ENCODE peak calls at places on chromosome 9, in ten cellular contexts. One of them, this sample, is unnamed.

GRCh38 chr9:33049680-33050361 is 24.7 kb downstream of the DNAJA1 start:
- DNase-seq in upper lobe of left lung: no peak
- DNase-seq in HepG2: no peak
- DNase-seq in A549: no peak
- DNase-seq in sigmoid colon: no peak
- DNase-seq in body of pancreas: no peak
- DNase-seq in prostate gland: no peak
- DNase-seq in breast epithelium: no peak
- DNase-seq in transverse colon: no peak
- DNase-seq in HCT116: no peak
- DNase-seq in this sample: no peak

GRCh38 chr9:86700601-86701000 is 246.7 kb downstream of the GAS1 start:
- DNase-seq in HepG2: no peak
- DNase-seq in sigmoid colon: no peak
- DNase-seq in body of pancreas: peak; percentile 80
- DNase-seq in breast epithelium: peak; percentile 48
- DNase-seq in prostate gland: peak; percentile 12
- DNase-seq in A549: no peak
- DNase-seq in upper lobe of left lung: no peak
- DNase-seq in transverse colon: peak; percentile 12
- DNase-seq in HCT116: no peak
- DNase-seq in this sample: no peak

GRCh38 chr9:97382099-97382718 is 29.7 kb upstream of the TDRD7 start:
- DNase-seq in upper lobe of left lung: no peak
- DNase-seq in HCT116: no peak
- DNase-seq in prostate gland: no peak
- DNase-seq in sigmoid colon: no peak
- DNase-seq in body of pancreas: no peak
- DNase-seq in breast epithelium: no peak
- DNase-seq in HepG2: peak; percentile 91
- DNase-seq in transverse colon: no peak
- DNase-seq in A549: no peak
- DNase-seq in this sample: no peak

GRCh38 chr9:129888809-129889460 is 53.7 kb downstream of the USP20 start:
- DNase-seq in HepG2: no peak
- DNase-seq in sigmoid colon: no peak
- DNase-seq in body of pancreas: no peak
- DNase-seq in A549: no peak
- DNase-seq in upper lobe of left lung: no peak
- DNase-seq in transverse colon: no peak
- DNase-seq in prostate gland: no peak
- DNase-seq in breast epithelium: no peak
- DNase-seq in HCT116: no peak
- DNase-seq in this sample: no peak

GRCh38 chr9:128689820-128690683 is 1.0 kb downstream of the SET start:
- DNase-seq in transverse colon: peak; percentile 46
- DNase-seq in HepG2: no peak
- DNase-seq in A549: peak; percentile 56
- DNase-seq in body of pancreas: peak; percentile 54
- DNase-seq in prostate gland: peak; percentile 38
- DNase-seq in sigmoid colon: peak; percentile 76
- DNase-seq in upper lobe of left lung: no peak
- DNase-seq in HCT116: no peak
- DNase-seq in breast epithelium: no peak
- DNase-seq in this sample: peak; percentile 15

GRCh38 chr9:70802206-70802605 is 319.2 kb downstream of the TRPM3 start:
- DNase-seq in HCT116: no peak
- DNase-seq in A549: no peak
- DNase-seq in breast epithelium: no peak
- DNase-seq in sigmoid colon: no peak
- DNase-seq in upper lobe of left lung: no peak
- DNase-seq in prostate gland: no peak
- DNase-seq in body of pancreas: no peak
- DNase-seq in HepG2: no peak
- DNase-seq in transverse colon: no peak
- DNase-seq in this sample: no peak

GRCh38 chr9:127144670-127145458 is 22.4 kb upstream of the ANGPTL2 start:
- DNase-seq in transverse colon: no peak
- DNase-seq in breast epithelium: peak; percentile 5
- DNase-seq in HCT116: no peak
- DNase-seq in prostate gland: no peak
- DNase-seq in HepG2: no peak
- DNase-seq in upper lobe of left lung: no peak
- DNase-seq in body of pancreas: peak; percentile 46
- DNase-seq in A549: no peak
- DNase-seq in sigmoid colon: peak; percentile 93
- DNase-seq in this sample: no peak

GRCh38 chr9:98364042-98364441 is 108.6 kb upstream of the TBC1D2 start:
- DNase-seq in breast epithelium: no peak
- DNase-seq in HCT116: no peak
- DNase-seq in HepG2: no peak
- DNase-seq in body of pancreas: no peak
- DNase-seq in A549: no peak
- DNase-seq in upper lobe of left lung: no peak
- DNase-seq in prostate gland: no peak
- DNase-seq in sigmoid colon: no peak
- DNase-seq in transverse colon: no peak
- DNase-seq in this sample: no peak

GRCh38 chr9:121753802-121754654 is 102.6 kb downstream of the DAB2IP start:
- DNase-seq in prostate gland: no peak
- DNase-seq in A549: no peak
- DNase-seq in body of pancreas: no peak
- DNase-seq in breast epithelium: no peak
- DNase-seq in HCT116: no peak
- DNase-seq in sigmoid colon: no peak
- DNase-seq in HepG2: no peak
- DNase-seq in transverse colon: no peak
- DNase-seq in upper lobe of left lung: peak; percentile 45
- DNase-seq in this sample: peak; percentile 55

GRCh38 chr9:73199448-73199847 is 47.8 kb downstream of the ANXA1 start:
- DNase-seq in upper lobe of left lung: no peak
- DNase-seq in sigmoid colon: no peak
- DNase-seq in prostate gland: no peak
- DNase-seq in HCT116: no peak
- DNase-seq in HepG2: no peak
- DNase-seq in body of pancreas: no peak
- DNase-seq in A549: no peak
- DNase-seq in breast epithelium: no peak
- DNase-seq in transverse colon: no peak
- DNase-seq in this sample: no peak

GRCh38 chr9:135971892-135972291 is 10.7 kb upstream of the UBAC1 start:
- DNase-seq in HCT116: peak; percentile 67
- DNase-seq in HepG2: peak; percentile 71
- DNase-seq in upper lobe of left lung: peak; percentile 78
- DNase-seq in transverse colon: peak; percentile 87
- DNase-seq in prostate gland: peak; percentile 50
- DNase-seq in A549: peak; percentile 38
- DNase-seq in sigmoid colon: peak; percentile 52
- DNase-seq in body of pancreas: peak; percentile 88
- DNase-seq in breast epithelium: peak; percentile 56
- DNase-seq in this sample: no peak

GRCh38 chr9:94950733-94951590 is 224.5 kb downstream of the AOPEP start:
- DNase-seq in sigmoid colon: no peak
- DNase-seq in transverse colon: no peak
- DNase-seq in HCT116: no peak
- DNase-seq in upper lobe of left lung: no peak
- DNase-seq in A549: no peak
- DNase-seq in prostate gland: no peak
- DNase-seq in HepG2: peak; percentile 88
- DNase-seq in body of pancreas: peak; percentile 86
- DNase-seq in breast epithelium: no peak
- DNase-seq in this sample: peak; percentile 85

GRCh38 chr9:136361047-136361756 is 2.3 kb downstream of the DNLZ start:
- DNase-seq in prostate gland: no peak
- DNase-seq in A549: no peak
- DNase-seq in body of pancreas: no peak
- DNase-seq in HCT116: no peak
- DNase-seq in upper lobe of left lung: no peak
- DNase-seq in HepG2: no peak
- DNase-seq in transverse colon: no peak
- DNase-seq in breast epithelium: no peak
- DNase-seq in sigmoid colon: no peak
- DNase-seq in this sample: no peak

GRCh38 chr9:29349050-29349449 is 1775.8 kb upstream of the C9orf72 start:
- DNase-seq in HCT116: no peak
- DNase-seq in sigmoid colon: no peak
- DNase-seq in breast epithelium: no peak
- DNase-seq in A549: no peak
- DNase-seq in body of pancreas: no peak
- DNase-seq in HepG2: no peak
- DNase-seq in upper lobe of left lung: no peak
- DNase-seq in prostate gland: no peak
- DNase-seq in transverse colon: no peak
- DNase-seq in this sample: no peak

GRCh38 chr9:14424323-14424722 is 110.4 kb upstream of the NFIB start:
- DNase-seq in body of pancreas: no peak
- DNase-seq in HCT116: no peak
- DNase-seq in prostate gland: no peak
- DNase-seq in A549: no peak
- DNase-seq in sigmoid colon: no peak
- DNase-seq in breast epithelium: no peak
- DNase-seq in HepG2: no peak
- DNase-seq in transverse colon: no peak
- DNase-seq in upper lobe of left lung: no peak
- DNase-seq in this sample: no peak

GRCh38 chr9:123406691-123407536 is 50.9 kb downstream of the CRB2 start:
- DNase-seq in upper lobe of left lung: no peak
- DNase-seq in transverse colon: no peak
- DNase-seq in A549: no peak
- DNase-seq in prostate gland: no peak
- DNase-seq in sigmoid colon: no peak
- DNase-seq in breast epithelium: no peak
- DNase-seq in HCT116: no peak
- DNase-seq in body of pancreas: no peak
- DNase-seq in HepG2: no peak
- DNase-seq in this sample: no peak

GRCh38 chr9:130182090-130182909 is 10.1 kb downstream of the NCS1 start:
- DNase-seq in upper lobe of left lung: no peak
- DNase-seq in HCT116: no peak
- DNase-seq in prostate gland: no peak
- DNase-seq in transverse colon: no peak
- DNase-seq in sigmoid colon: no peak
- DNase-seq in body of pancreas: no peak
- DNase-seq in breast epithelium: no peak
- DNase-seq in HepG2: no peak
- DNase-seq in A549: no peak
- DNase-seq in this sample: no peak

GRCh38 chr9:116504893-116505480 is 182.1 kb upstream of the TRIM32 start:
- DNase-seq in HepG2: peak; percentile 23
- DNase-seq in sigmoid colon: no peak
- DNase-seq in upper lobe of left lung: no peak
- DNase-seq in A549: no peak
- DNase-seq in prostate gland: no peak
- DNase-seq in HCT116: no peak
- DNase-seq in transverse colon: no peak
- DNase-seq in breast epithelium: no peak
- DNase-seq in body of pancreas: no peak
- DNase-seq in this sample: no peak

GRCh38 chr9:21965401-21965951 is 28.7 kb downstream of the CDKN2A start:
- DNase-seq in upper lobe of left lung: peak; percentile 48
- DNase-seq in body of pancreas: peak; percentile 61
- DNase-seq in sigmoid colon: peak; percentile 70
- DNase-seq in A549: no peak
- DNase-seq in HepG2: peak; percentile 45
- DNase-seq in transverse colon: peak; percentile 70
- DNase-seq in breast epithelium: no peak
- DNase-seq in prostate gland: no peak
- DNase-seq in HCT116: no peak
- DNase-seq in this sample: peak; percentile 68

GRCh38 chr9:36716496-36716895 is 143.8 kb downstream of the MELK start:
- DNase-seq in transverse colon: no peak
- DNase-seq in sigmoid colon: no peak
- DNase-seq in breast epithelium: no peak
- DNase-seq in upper lobe of left lung: no peak
- DNase-seq in HepG2: no peak
- DNase-seq in body of pancreas: no peak
- DNase-seq in A549: no peak
- DNase-seq in prostate gland: no peak
- DNase-seq in HCT116: no peak
- DNase-seq in this sample: no peak
- TF ChIP-seq POLR2A in transverse colon: no peak
- TF ChIP-seq POLR2A in sigmoid colon: no peak
- TF ChIP-seq POLR2A in breast epithelium: no peak
- TF ChIP-seq POLR2A in upper lobe of left lung: no peak
- TF ChIP-seq POLR2A in HepG2: no peak
- TF ChIP-seq POLR2A in body of pancreas: no peak
- TF ChIP-seq POLR2A in A549: no peak
- TF ChIP-seq POLR2A in prostate gland: no peak
- TF ChIP-seq POLR2A in HCT116: no peak
- TF ChIP-seq POLR2A in this sample: no peak

GRCh38 chr9:91495450-91495849 is 71.8 kb upstream of the NFIL3 start:
- DNase-seq in transverse colon: no peak
- DNase-seq in HCT116: no peak
- DNase-seq in A549: no peak
- DNase-seq in sigmoid colon: no peak
- DNase-seq in HepG2: no peak
- DNase-seq in upper lobe of left lung: no peak
- DNase-seq in body of pancreas: no peak
- DNase-seq in breast epithelium: no peak
- DNase-seq in prostate gland: no peak
- DNase-seq in this sample: no peak
- H3K27ac ChIP-seq in transverse colon: no peak overlapping the region
- H3K27ac ChIP-seq in HCT116: no peak overlapping the region
- H3K27ac ChIP-seq in A549: peak overlapping the region; percentile 25
- H3K27ac ChIP-seq in sigmoid colon: peak overlapping the region; percentile 24
- H3K27ac ChIP-seq in HepG2: no peak overlapping the region
- H3K27ac ChIP-seq in upper lobe of left lung: no peak overlapping the region
- H3K27ac ChIP-seq in body of pancreas: no peak overlapping the region
- H3K27ac ChIP-seq in breast epithelium: no peak overlapping the region
- H3K27ac ChIP-seq in prostate gland: no peak overlapping the region
- H3K27ac ChIP-seq in this sample: no peak overlapping the region

DNA sequence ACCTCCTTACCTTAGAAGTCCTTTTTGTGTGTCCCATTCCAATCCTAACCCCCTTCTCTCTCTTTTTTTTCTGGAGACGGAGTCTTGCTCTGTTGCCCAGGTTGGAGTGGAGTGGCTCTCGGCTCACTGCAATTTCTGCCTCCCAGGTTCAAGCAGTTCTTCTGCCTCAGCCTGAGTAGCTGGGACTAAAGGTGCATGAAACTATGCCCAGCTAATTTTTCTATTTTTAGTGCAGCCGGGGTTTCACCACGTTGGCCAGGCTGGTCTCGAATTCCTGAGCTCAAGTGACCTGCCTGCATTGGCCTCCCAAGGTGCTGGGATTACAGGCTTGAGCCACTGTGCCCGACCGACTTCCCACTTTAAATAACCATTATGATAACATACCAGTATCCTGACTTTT is 17.5 kb downstream of the TMEM38B start:
- DNase-seq in sigmoid colon: no peak
- DNase-seq in prostate gland: no peak
- DNase-seq in breast epithelium: no peak
- DNase-seq in transverse colon: no peak
- DNase-seq in HCT116: no peak
- DNase-seq in HepG2: no peak
- DNase-seq in A549: no peak
- DNase-seq in upper lobe of left lung: no peak
- DNase-seq in body of pancreas: no peak
- DNase-seq in this sample: no peak
- TF ChIP-seq POLR2A in sigmoid colon: no peak
- TF ChIP-seq POLR2A in prostate gland: no peak
- TF ChIP-seq POLR2A in breast epithelium: no peak
- TF ChIP-seq POLR2A in transverse colon: no peak
- TF ChIP-seq POLR2A in HCT116: no peak
- TF ChIP-seq POLR2A in HepG2: no peak
- TF ChIP-seq POLR2A in A549: no peak
- TF ChIP-seq POLR2A in upper lobe of left lung: no peak
- TF ChIP-seq POLR2A in body of pancreas: no peak
- TF ChIP-seq POLR2A in this sample: no peak

GRCh38 chr9:137454145-137454505 is 5.0 kb downstream of the NSMF start:
- DNase-seq in breast epithelium: peak; percentile 56
- DNase-seq in A549: no peak
- DNase-seq in sigmoid colon: peak; percentile 88
- DNase-seq in HCT116: no peak
- DNase-seq in HepG2: no peak
- DNase-seq in upper lobe of left lung: peak; percentile 64
- DNase-seq in body of pancreas: no peak
- DNase-seq in prostate gland: no peak
- DNase-seq in transverse colon: peak; percentile 78
- DNase-seq in this sample: peak; percentile 48
- H3K27ac ChIP-seq in breast epithelium: peak overlapping the region; percentile 77
- H3K27ac ChIP-seq in A549: peak overlapping the region; percentile 46
- H3K27ac ChIP-seq in sigmoid colon: peak overlapping the region; percentile 63
- H3K27ac ChIP-seq in HCT116: peak overlapping the region; percentile 70
- H3K27ac ChIP-seq in HepG2: peak overlapping the region; percentile 99
- H3K27ac ChIP-seq in upper lobe of left lung: peak overlapping the region; percentile 78
- H3K27ac ChIP-seq in body of pancreas: peak overlapping the region; percentile 59
- H3K27ac ChIP-seq in prostate gland: peak overlapping the region; percentile 33
- H3K27ac ChIP-seq in transverse colon: peak overlapping the region; percentile 79
- H3K27ac ChIP-seq in this sample: peak overlapping the region; percentile 12

This sample was measured in endothelial cell of umbilical vein.